ENCODE peak calls at places on chromosomes 6 and 20, in five cellular contexts. One of them, this sample, is unnamed. For H3K4me1, the result is how much of the 10 kb centered on the place peaks cover.

GRCh38 chr20:17735206-17735804 is 35.5 kb downstream of the BANF2 start:
- DNase-seq in GM12878: no peak
- DNase-seq in H1: no peak
- DNase-seq in HepG2: no peak
- DNase-seq in K562: no peak
- DNase-seq in this sample: no peak

GRCh38 chr6:72819609-72820008 is 197.7 kb downstream of the KCNQ5 start:
- DNase-seq in GM12878: no peak
- DNase-seq in H1: no peak
- DNase-seq in HepG2: no peak
- DNase-seq in K562: peak
- DNase-seq in this sample: no peak

GRCh38 chr6:154039231-154039842 is at the start of gene OPRM1:
- DNase-seq in GM12878: no peak
- DNase-seq in H1: peak
- DNase-seq in HepG2: no peak
- DNase-seq in K562: peak
- DNase-seq in this sample: no peak

GRCh38 chr6:28486988-28487742 is 28.4 kb downstream of the GPX6 start:
- DNase-seq in GM12878: no peak
- DNase-seq in H1: no peak
- DNase-seq in HepG2: no peak
- DNase-seq in K562: peak
- DNase-seq in this sample: no peak

GRCh38 chr20:13342469-13343242 is 121.6 kb downstream of the ISM1 start:
- DNase-seq in GM12878: no peak
- DNase-seq in H1: no peak
- DNase-seq in HepG2: no peak
- DNase-seq in K562: no peak
- DNase-seq in this sample: no peak

GRCh38 chr6:107679457-107679856 is 144.7 kb downstream of the SCML4 start:
- DNase-seq in GM12878: no peak
- DNase-seq in H1: no peak
- DNase-seq in HepG2: no peak
- DNase-seq in K562: peak
- DNase-seq in this sample: no peak

GRCh38 chr20:5531318-5532081 is 214.7 kb upstream of the PROKR2 start:
- DNase-seq in GM12878: no peak
- DNase-seq in H1: no peak
- DNase-seq in HepG2: no peak
- DNase-seq in K562: peak
- DNase-seq in this sample: no peak

GRCh38 chr20:22929661-22930060 is 105.5 kb upstream of the SSTR4 start:
- DNase-seq in GM12878: no peak
- DNase-seq in H1: no peak
- DNase-seq in HepG2: no peak
- DNase-seq in K562: no peak
- DNase-seq in this sample: no peak

GRCh38 chr6:116101298-116101718 is 655 bp downstream of the NT5DC1 start:
- DNase-seq in GM12878: no peak
- DNase-seq in H1: no peak
- DNase-seq in HepG2: no peak
- DNase-seq in K562: peak
- DNase-seq in this sample: no peak

GRCh38 chr6:64691069-64691468 is 1016.0 kb downstream of the EYS start:
- DNase-seq in GM12878: no peak
- DNase-seq in H1: no peak
- DNase-seq in HepG2: no peak
- DNase-seq in K562: no peak
- DNase-seq in this sample: no peak

GRCh38 chr20:33046412-33046811 is 7.3 kb upstream of the BPIFB3 start:
- DNase-seq in GM12878: no peak
- DNase-seq in H1: no peak
- DNase-seq in HepG2: no peak
- DNase-seq in K562: no peak
- DNase-seq in this sample: no peak

GRCh38 chr6:113671440-113671839 is 185.7 kb upstream of the MARCKS start:
- DNase-seq in GM12878: no peak
- DNase-seq in H1: no peak
- DNase-seq in HepG2: no peak
- DNase-seq in K562: no peak
- DNase-seq in this sample: no peak

DNA sequence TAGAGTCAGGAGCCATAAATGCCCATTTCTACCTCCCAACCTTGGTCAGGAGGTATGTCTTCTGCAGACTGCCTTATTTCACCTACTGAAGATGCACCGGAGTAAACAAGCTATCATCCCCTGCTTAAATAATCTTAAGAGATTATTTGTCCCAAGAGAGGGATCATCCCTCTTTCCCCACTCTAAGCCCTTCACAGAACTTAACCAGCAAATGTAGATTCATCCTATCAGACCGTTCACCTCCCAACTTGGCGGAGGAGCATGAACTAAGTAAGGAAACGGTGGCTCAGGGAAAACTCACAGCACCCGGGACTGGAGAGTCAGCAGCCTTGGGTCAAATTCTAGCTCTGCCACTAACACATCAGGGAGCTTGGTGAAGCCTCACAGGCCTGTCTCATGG is 115.3 kb downstream of the TRERF1 start:
- DNase-seq in GM12878: no peak
- DNase-seq in H1: no peak
- DNase-seq in HepG2: no peak
- DNase-seq in K562: no peak
- DNase-seq in this sample: no peak
- H3K4me1 ChIP-seq in GM12878: under half
- H3K4me1 ChIP-seq in H1: under half
- H3K4me1 ChIP-seq in HepG2: under half
- H3K4me1 ChIP-seq in K562: under half
- H3K4me1 ChIP-seq in this sample: under half

GRCh38 chr6:19209202-19209601 is 628.0 kb upstream of the ID4 start:
- DNase-seq in GM12878: no peak
- DNase-seq in H1: no peak
- DNase-seq in HepG2: no peak
- DNase-seq in K562: no peak
- DNase-seq in this sample: no peak

GRCh38 chr6:19214231-19214630 is 622.9 kb upstream of the ID4 start:
- DNase-seq in GM12878: no peak
- DNase-seq in H1: no peak
- DNase-seq in HepG2: no peak
- DNase-seq in K562: no peak
- DNase-seq in this sample: no peak

GRCh38 chr6:19205076-19205475 is 632.1 kb upstream of the ID4 start:
- DNase-seq in GM12878: no peak
- DNase-seq in H1: no peak
- DNase-seq in HepG2: no peak
- DNase-seq in K562: no peak
- DNase-seq in this sample: no peak

DNA sequence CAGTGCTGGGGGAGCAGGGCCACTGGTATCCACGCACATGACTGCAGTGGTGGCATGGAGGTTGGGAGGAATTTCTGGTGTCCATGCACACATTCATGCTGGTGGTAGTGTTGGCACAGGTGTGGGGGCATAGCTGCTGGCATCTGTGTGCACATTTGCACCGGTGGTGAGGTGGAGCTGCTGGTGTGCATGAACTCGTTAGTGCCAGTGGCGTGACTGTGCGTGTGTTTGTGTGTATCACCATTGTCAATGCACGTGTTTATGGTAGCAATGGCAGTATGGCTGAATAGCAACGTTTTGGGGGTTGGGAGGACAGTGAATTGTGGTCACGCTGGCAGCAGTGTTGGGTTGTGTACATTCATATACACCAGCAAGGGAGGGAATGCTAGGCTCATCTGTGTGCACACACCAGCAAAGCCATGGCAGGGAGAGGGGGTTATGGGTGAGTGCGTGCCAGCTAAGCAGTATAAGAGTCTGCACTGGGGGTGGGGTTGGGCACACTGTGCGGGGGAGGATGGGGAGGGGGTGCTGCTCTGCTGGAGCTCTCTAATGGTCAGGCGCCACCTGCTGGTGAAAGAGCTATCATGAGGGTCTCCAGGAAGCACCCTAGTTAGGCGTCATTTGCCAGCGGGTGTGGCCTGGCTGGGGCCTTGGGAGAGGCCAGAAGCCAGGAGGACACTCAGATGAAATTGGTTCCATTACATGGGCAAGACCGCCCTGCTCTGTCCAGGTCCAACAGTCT is 626.1 kb upstream of the ID4 start:
- DNase-seq in GM12878: no peak
- DNase-seq in H1: peak
- DNase-seq in HepG2: peak
- DNase-seq in K562: peak
- DNase-seq in this sample: no peak
- TF ChIP-seq CTCF in GM12878: no peak
- TF ChIP-seq CTCF in H1: peak
- TF ChIP-seq CTCF in HepG2: peak
- TF ChIP-seq CTCF in K562: no peak
- TF ChIP-seq CTCF in this sample: no peak

DNA sequence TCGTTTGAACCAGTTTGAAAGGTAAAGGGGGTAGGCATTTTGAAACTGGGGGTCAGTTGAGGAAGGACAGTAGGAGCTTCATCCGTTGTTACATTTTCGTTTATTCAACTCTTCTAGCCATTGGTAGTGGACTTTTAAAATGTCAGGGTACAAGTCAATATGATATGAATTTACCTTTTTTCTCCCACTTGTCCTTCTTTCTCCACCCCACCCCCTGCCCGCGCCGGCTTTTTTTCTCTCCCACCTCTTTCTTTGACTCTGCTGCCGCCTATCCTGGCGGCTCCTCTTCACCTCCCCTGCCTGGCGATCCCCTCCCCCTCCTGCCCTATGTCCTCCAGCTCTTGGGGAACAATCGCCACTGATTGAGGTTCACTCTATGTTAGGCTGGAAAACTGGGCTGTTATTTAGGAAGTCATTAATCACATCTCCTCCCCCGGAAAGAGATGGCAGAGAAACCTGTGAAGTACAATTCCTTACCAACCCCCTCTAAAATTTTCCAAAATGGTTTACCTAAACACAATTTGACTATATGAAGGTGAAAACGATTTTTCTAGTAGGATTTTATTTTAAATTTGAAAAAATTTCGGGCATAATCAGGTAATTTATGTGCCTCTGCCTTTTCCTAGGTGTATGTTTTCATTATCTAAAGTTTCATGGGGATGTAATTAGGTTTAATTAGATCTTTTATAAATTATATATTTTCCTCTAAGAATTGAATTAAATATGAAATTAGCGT is 812 bp upstream of the LIN28B start:
- DNase-seq in GM12878: no peak
- DNase-seq in H1: peak
- DNase-seq in HepG2: peak
- DNase-seq in K562: peak
- DNase-seq in this sample: no peak
- TF ChIP-seq SRF in GM12878: no peak
- TF ChIP-seq SRF in H1: no peak
- TF ChIP-seq SRF in HepG2: no peak
- TF ChIP-seq SRF in K562: no peak
- TF ChIP-seq SRF in this sample: no peak

DNA sequence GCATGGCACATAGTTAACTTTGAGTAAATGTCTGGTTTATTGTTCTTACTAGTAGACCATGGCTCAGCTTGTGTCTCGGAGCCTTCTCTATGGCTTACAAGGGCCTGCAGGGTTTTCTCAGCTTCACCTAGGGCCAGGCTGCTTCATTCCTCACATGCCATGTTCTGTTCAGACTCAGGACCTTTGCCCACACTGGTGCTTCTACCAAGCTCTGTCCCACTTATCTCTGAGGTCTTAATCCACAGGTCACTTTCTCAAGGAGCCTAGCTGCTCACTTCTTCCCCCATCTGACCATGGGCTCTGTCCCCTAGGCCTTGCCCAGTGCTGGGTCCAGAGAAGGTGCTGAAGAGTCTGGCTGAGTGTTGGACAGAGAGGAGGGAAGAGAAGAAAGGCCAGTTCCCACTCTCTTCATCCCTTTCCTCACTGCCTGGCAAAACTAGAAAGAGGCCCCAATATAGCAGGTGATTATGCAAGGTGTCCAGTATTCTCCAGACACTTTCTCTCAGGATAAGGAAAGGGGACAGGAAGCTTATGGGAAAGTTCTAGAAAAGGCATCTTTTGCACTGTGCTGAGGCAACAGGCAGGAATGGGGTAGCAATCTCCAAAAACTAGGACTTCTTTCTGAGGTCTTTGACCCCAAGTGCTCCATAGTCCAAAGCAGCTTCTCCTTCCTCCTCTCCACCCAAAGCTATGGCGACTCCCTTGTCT is 40.0 kb downstream of the COX4I2 start:
- DNase-seq in GM12878: no peak
- DNase-seq in H1: no peak
- DNase-seq in HepG2: no peak
- DNase-seq in K562: no peak
- DNase-seq in this sample: no peak
- H3K4me1 ChIP-seq in GM12878: under half
- H3K4me1 ChIP-seq in H1: under half
- H3K4me1 ChIP-seq in HepG2: half or more
- H3K4me1 ChIP-seq in K562: half or more
- H3K4me1 ChIP-seq in this sample: half or more

DNA sequence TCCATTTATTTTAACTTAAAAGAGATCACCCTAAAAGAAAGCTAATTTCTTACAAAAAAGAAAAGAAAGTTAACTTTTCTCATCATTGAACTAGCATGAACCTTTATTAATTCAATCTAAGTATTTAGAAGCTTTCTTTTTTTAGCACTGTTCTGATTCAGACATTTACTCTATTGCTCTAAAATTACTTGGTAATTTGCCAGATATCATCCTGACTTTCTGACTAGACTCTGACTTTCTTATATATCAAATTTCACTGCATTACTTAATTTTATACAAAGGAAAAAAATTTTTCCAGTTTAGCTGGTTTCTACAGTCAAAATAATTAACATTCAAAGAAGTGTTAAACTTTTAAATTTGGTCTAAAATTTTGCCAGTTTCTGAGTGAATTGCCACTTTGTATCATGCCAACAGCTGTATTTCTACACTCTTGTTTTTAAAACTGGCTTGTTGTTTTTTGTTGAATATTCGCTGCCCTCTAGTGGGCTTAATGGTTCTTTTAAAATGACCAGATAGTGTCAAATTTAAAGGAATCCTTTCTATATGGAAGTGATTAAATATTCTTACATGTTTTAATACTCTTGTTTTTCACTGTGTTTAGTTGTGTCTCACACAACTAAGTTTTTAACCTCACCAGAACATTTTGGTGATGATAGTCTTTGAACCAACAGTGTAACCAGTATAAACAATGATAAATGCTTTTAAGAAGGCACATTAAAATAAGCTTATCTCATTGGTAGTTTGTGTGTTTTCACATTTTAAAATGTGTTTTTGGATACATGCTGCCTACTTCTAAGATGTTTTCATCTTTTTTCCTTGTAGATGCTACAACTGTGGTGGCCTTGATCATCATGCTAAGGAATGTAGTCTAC is 102.0 kb downstream of the POPDC3 start:
- DNase-seq in GM12878: no peak
- DNase-seq in H1: no peak
- DNase-seq in HepG2: peak
- DNase-seq in K562: peak
- DNase-seq in this sample: peak
- TF ChIP-seq CTCF in GM12878: peak
- TF ChIP-seq CTCF in H1: no peak
- TF ChIP-seq CTCF in HepG2: peak
- TF ChIP-seq CTCF in K562: peak
- TF ChIP-seq CTCF in this sample: peak